ENCODE peak calls at places on chromosomes 16 and 17, in nine cellular contexts. R, F, O, P, L, V, U, M and B are unnamed samples.

GRCh38 chr16:19148189-19148588 is 19.9 kb upstream of the SYT17 start:
- DNase-seq in U (no peak), P (no peak), F (no peak), M (no peak), R (no peak), L (no peak), O (no peak), V (no peak), B (no peak)

GRCh38 chr16:85648782-85649181 is 35.7 kb downstream of the GSE1 start:
- DNase-seq in U (peak; percentile 13), V (no peak), P (peak; percentile 17), R (no peak), O (no peak), M (no peak), L (no peak), F (no peak), B (no peak)

GRCh38 chr16:23187341-23187740 is 4.8 kb downstream of the SCNN1G start:
- DNase-seq in U (no peak), V (no peak), F (no peak), P (no peak), L (no peak), M (no peak), R (no peak), O (no peak), B (no peak)

GRCh38 chr17:688100-688989 is 26.3 kb downstream of the VPS53 start:
- DNase-seq in L (no peak), O (no peak), R (peak; percentile 62), F (peak; percentile 17), V (no peak), M (no peak), U (peak; percentile 41), P (no peak), B (no peak)

GRCh38 chr16:27236635-27237228 is 31.8 kb downstream of the NSMCE1 start:
- DNase-seq in O (no peak), U (no peak), V (no peak), L (no peak), M (no peak), P (no peak), R (no peak), F (no peak), B (no peak)

GRCh38 chr16:79965718-79966117 is 365.2 kb upstream of the MAF start:
- DNase-seq in L (no peak), M (no peak), P (no peak), U (no peak), R (no peak), O (no peak), F (no peak), V (no peak), B (no peak)

GRCh38 chr16:50571786-50572185 is 23.6 kb downstream of the NKD1 start:
- DNase-seq in M (no peak), U (no peak), P (no peak), R (no peak), F (no peak), L (no peak), V (no peak), O (no peak), B (no peak)

GRCh38 chr17:56992364-56992763 is 14.4 kb downstream of the SCPEP1 start:
- DNase-seq in U (no peak), P (no peak), V (no peak), F (no peak), M (no peak), L (no peak), O (no peak), R (no peak), B (no peak)

GRCh38 chr17:75601057-75601987 is 13.7 kb downstream of the MYO15B start:
- DNase-seq in P (peak; percentile 35), O (peak; percentile 64), L (peak; percentile 37), V (peak; percentile 72), M (no peak), F (no peak), U (peak; percentile 5), R (peak; percentile 35), B (no peak)

GRCh38 chr16:73280366-73280765 is 232.4 kb upstream of the ZFHX3 start:
- DNase-seq in M (no peak), P (no peak), F (no peak), U (no peak), L (no peak), R (no peak), O (no peak), V (no peak), B (no peak)

GRCh38 chr17:77489898-77490265 is 349.1 kb downstream of the SEC14L1 start:
- DNase-seq in M (peak; percentile 94), U (no peak), O (peak; percentile 48), L (no peak), P (no peak), V (peak; percentile 51), F (peak; percentile 88), R (peak; percentile 68), B (no peak)

GRCh38 chr16:51359141-51359960 is 208.3 kb upstream of the SALL1 start:
- DNase-seq in U (peak; percentile 5), F (peak; percentile 17), L (no peak), O (peak; percentile 48), P (no peak), V (peak; percentile 15), M (no peak), R (peak; percentile 12), B (no peak)

GRCh38 chr16:29710227-29711219 is 31.5 kb downstream of the QPRT start:
- DNase-seq in V (peak; percentile 79), M (no peak), U (peak; percentile 79), F (peak; percentile 21), O (peak; percentile 27), P (peak; percentile 36), L (no peak), R (peak; percentile 76), B (peak; percentile 71)

GRCh38 chr17:67489273-67489672 is 112.2 kb downstream of the PITPNC1 start:
- DNase-seq in R (no peak), V (no peak), L (no peak), F (no peak), M (no peak), O (no peak), U (no peak), P (no peak), B (no peak)

GRCh38 chr16:86635181-86635580 is 56.8 kb downstream of the FOXL1 start:
- DNase-seq in P (no peak), O (no peak), M (no peak), V (no peak), R (peak; percentile 68), L (no peak), F (peak; percentile 42), U (no peak), B (no peak)

GRCh38 chr16:27222499-27223225 is 19.3 kb downstream of the KDM8 start:
- DNase-seq in R (peak; percentile 85), L (no peak), P (no peak), M (no peak), F (peak; percentile 58), O (peak; percentile 53), U (peak; percentile 45), V (peak; percentile 87), B (no peak)

GRCh38 chr17:50110591-50111349 is 15.6 kb downstream of the PDK2 start:
- DNase-seq in L (no peak), R (no peak), P (no peak), V (peak; percentile 61), F (peak; percentile 61), U (no peak), O (peak; percentile 93), M (no peak), B (no peak)

GRCh38 chr17:50169121-50169764 is 3.4 kb downstream of the SGCA start:
- DNase-seq in R (peak; percentile 84), F (peak; percentile 57), V (peak; percentile 72), P (peak; percentile 61), L (no peak), M (no peak), U (peak; percentile 74), O (peak; percentile 46), B (peak; percentile 53)

GRCh38 chr16:30472328-30472942 is at the start of gene ITGAL:
- DNase-seq in F (peak; percentile 19), V (no peak), P (peak; percentile 81), L (peak; percentile 62), R (no peak), O (no peak), M (no peak), U (no peak), B (no peak)

GRCh38 chr17:16881239-16881924 is 90.5 kb downstream of the TNFRSF13B start:
- DNase-seq in O (no peak), P (no peak), L (no peak), V (no peak), M (peak; percentile 72), R (no peak), U (no peak), F (no peak), B (no peak)

GRCh38 chr16:54931757-54932660 is 1.3 kb downstream of the IRX5 start:
- DNase-seq in R (no peak), P (no peak), V (no peak), F (no peak), O (no peak), M (no peak), U (no peak), L (no peak), B (no peak)

GRCh38 chr17:80955673-80956306 is 35.9 kb upstream of the CHMP6 start:
- DNase-seq in F (no peak), L (no peak), M (peak; percentile 57), O (no peak), V (no peak), R (no peak), U (no peak), P (no peak), B (no peak)

GRCh38 chr17:39687546-39688474 is at the start of gene PGAP3:
- DNase-seq in V (peak; percentile 96), O (peak; percentile 87), M (peak; percentile 95), L (peak; percentile 57), R (peak; percentile 93), P (peak; percentile 84), U (peak; percentile 89), F (peak; percentile 89), B (peak; percentile 91)

GRCh38 chr17:17041018-17041521 is 1.2 kb upstream of the MPRIP start:
- DNase-seq in V (peak; percentile 57), M (peak; percentile 84), U (peak; percentile 74), P (no peak), L (no peak), F (peak; percentile 55), R (no peak), O (peak; percentile 83), B (peak; percentile 56)

GRCh38 chr16:58022601-58023371 is 2.8 kb upstream of the MMP15 start:
- DNase-seq in L (no peak), P (no peak), U (peak; percentile 68), F (peak; percentile 76), V (peak; percentile 87), O (peak; percentile 83), R (peak; percentile 79), M (no peak), B (peak; percentile 62)

GRCh38 chr17:65131946-65132345 is 5.2 kb upstream of the RGS9 start:
- DNase-seq in M (no peak), L (no peak), R (peak; percentile 12), U (peak; percentile 97), V (peak; percentile 89), O (no peak), F (no peak), P (no peak), B (peak; percentile 98)

GRCh38 chr16:88482630-88483391 is 29.7 kb downstream of the ZFPM1 start:
- DNase-seq in M (no peak), R (no peak), V (peak; percentile 34), U (no peak), P (no peak), F (no peak), L (no peak), O (peak; percentile 79), B (no peak)

GRCh38 chr17:81345211-81346089 is 49.8 kb upstream of the BAHCC1 start:
- DNase-seq in V (peak; percentile 94), L (no peak), F (peak; percentile 89), M (peak; percentile 98), R (peak; percentile 95), O (peak; percentile 95), P (peak; percentile 34), U (peak; percentile 87), B (peak; percentile 94)

GRCh38 chr17:38701504-38702165 is 3.4 kb upstream of the MLLT6 start:
- DNase-seq in V (peak; percentile 43), F (no peak), L (peak; percentile 22), R (peak; percentile 26), O (peak; percentile 43), P (peak; percentile 85), U (peak; percentile 71), M (no peak), B (peak; percentile 7)